ENCODE peak calls at places on chromosomes 12 and 14, in five cellular contexts. H, S, R, L and B are unnamed samples.

GRCh38 chr12:1093166-1093751 is 102.2 kb downstream of the ERC1 start:
- DNase-seq in L (peak; percentile 69), S (peak; percentile 81), R (peak; percentile 40), H (no peak), B (peak; percentile 27)

GRCh38 chr12:24754690-24755638 is 193.9 kb downstream of the BCAT1 start:
- DNase-seq in R (no peak), L (peak; percentile 93), H (no peak), S (peak; percentile 63), B (no peak)

GRCh38 chr12:109583733-109584132 is 10.1 kb downstream of the MVK start:
- DNase-seq in L (no peak), R (no peak), S (no peak), H (no peak), B (no peak)

GRCh38 chr12:45503887-45504286 is 225.6 kb upstream of the ARID2 start:
- DNase-seq in R (no peak), L (no peak), S (no peak), H (no peak), B (no peak)

GRCh38 chr12:110266381-110266909 is 14.6 kb upstream of the ATP2A2 start:
- DNase-seq in H (no peak), S (peak; percentile 69), L (no peak), R (no peak), B (no peak)

GRCh38 chr12:114412825-114413749 is 7.1 kb upstream of the TBX5 start:
- DNase-seq in L (no peak), R (no peak), S (no peak), H (no peak), B (no peak)

GRCh38 chr12:114414031-114414865 is 8.3 kb upstream of the TBX5 start:
- DNase-seq in L (no peak), H (no peak), S (no peak), R (no peak), B (no peak)

GRCh38 chr12:121505513-121505912 is 75.3 kb downstream of the KDM2B start:
- DNase-seq in L (no peak), S (no peak), H (no peak), R (no peak), B (no peak)

GRCh38 chr14:31208546-31209424 is 1.2 kb upstream of the HECTD1 start:
- DNase-seq in L (no peak), R (peak; percentile 17), S (no peak), H (no peak), B (no peak)

GRCh38 chr12:32568241-32568640 is 110.9 kb upstream of the DNM1L start:
- DNase-seq in S (peak; percentile 86), H (no peak), R (no peak), L (peak; percentile 87), B (no peak)

GRCh38 chr12:6553051-6553868 is 2.6 kb downstream of the IFFO1 start:
- DNase-seq in L (peak; percentile 71), S (peak; percentile 84), H (no peak), R (peak; percentile 84), B (peak; percentile 79)

GRCh38 chr14:106318700-106319099 is 792.3 kb downstream of the TMEM121 start:
- DNase-seq in S (no peak), L (no peak), H (no peak), R (peak; percentile 20), B (peak; percentile 38)

GRCh38 chr12:18135086-18135485 is 45.1 kb upstream of the RERGL start:
- DNase-seq in L (no peak), R (no peak), S (peak; percentile 41), H (no peak), B (no peak)

GRCh38 chr14:24673059-24673458 is 39.1 kb upstream of the GZMB start:
- DNase-seq in S (no peak), R (no peak), H (no peak), L (no peak), B (no peak)

GRCh38 chr12:114876968-114877680 is 193.1 kb upstream of the TBX3 start:
- DNase-seq in L (no peak), R (no peak), H (no peak), S (no peak), B (peak; percentile 52)

GRCh38 chr14:51860164-51860835 is at the start of gene GNG2:
- DNase-seq in L (peak; percentile 82), R (peak; percentile 93), H (peak; percentile 83), S (peak; percentile 86), B (peak; percentile 89)

GRCh38 chr14:100874411-100875091 is 29.0 kb downstream of the RTL1 start:
- DNase-seq in R (no peak), H (no peak), L (no peak), S (no peak), B (no peak)

GRCh38 chr14:32478027-32478426 is 148.9 kb downstream of the AKAP6 start:
- DNase-seq in R (no peak), H (no peak), L (no peak), S (no peak), B (no peak)

GRCh38 chr14:89988787-89989186 is 33.1 kb downstream of the TDP1 start:
- DNase-seq in S (no peak), L (no peak), R (no peak), H (no peak), B (no peak)

GRCh38 chr12:68530965-68531364 is 79.7 kb upstream of the RAP1B start:
- DNase-seq in S (peak; percentile 86), L (peak; percentile 88), R (no peak), H (no peak), B (peak; percentile 7)

GRCh38 chr12:27521066-27521465 is 2.9 kb upstream of the PPFIBP1 start:
- DNase-seq in L (no peak), S (peak; percentile 91), H (no peak), R (peak; percentile 31), B (no peak)

DNA sequence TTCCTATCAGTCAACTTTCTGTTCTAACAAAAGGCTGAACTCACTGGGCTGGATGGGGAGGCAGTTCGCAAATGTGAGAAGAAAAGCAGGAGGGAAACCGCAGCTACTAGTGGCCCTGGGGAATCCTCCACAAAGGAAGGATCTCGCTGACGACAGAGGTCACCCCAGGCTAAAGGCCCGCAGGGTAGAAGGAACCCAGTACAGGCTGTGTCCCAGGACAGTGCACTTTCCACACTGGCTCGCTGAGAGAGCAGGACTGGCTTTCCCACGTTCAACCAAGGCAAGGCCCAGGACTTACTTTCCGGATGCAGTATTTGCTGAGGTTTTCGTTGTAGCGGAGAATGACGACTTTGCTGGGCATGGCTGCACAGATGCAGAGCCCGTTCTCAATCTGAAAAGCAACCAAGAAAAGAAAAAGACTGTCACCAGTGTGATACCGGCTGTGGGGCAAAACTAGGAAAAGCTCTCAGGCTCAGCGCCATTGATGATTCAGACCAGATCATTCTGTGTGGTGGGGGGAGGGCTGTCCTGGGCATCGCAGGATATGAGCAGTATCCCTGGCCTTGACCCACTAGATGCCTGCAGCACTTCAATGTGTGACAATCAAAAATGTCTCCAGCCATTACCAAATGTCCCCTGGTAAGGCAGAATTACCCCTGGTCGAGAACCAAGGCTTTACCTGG is 36.3 kb downstream of the PRKAB1 start:
- DNase-seq in R (no peak), L (no peak), S (no peak), H (no peak), B (peak; percentile 92)
- H3K4me3 ChIP-seq in R (no peak overlapping the region), L (no peak overlapping the region), S (no peak overlapping the region), H (no peak overlapping the region), B (peak overlapping the region; percentile 1)

DNA sequence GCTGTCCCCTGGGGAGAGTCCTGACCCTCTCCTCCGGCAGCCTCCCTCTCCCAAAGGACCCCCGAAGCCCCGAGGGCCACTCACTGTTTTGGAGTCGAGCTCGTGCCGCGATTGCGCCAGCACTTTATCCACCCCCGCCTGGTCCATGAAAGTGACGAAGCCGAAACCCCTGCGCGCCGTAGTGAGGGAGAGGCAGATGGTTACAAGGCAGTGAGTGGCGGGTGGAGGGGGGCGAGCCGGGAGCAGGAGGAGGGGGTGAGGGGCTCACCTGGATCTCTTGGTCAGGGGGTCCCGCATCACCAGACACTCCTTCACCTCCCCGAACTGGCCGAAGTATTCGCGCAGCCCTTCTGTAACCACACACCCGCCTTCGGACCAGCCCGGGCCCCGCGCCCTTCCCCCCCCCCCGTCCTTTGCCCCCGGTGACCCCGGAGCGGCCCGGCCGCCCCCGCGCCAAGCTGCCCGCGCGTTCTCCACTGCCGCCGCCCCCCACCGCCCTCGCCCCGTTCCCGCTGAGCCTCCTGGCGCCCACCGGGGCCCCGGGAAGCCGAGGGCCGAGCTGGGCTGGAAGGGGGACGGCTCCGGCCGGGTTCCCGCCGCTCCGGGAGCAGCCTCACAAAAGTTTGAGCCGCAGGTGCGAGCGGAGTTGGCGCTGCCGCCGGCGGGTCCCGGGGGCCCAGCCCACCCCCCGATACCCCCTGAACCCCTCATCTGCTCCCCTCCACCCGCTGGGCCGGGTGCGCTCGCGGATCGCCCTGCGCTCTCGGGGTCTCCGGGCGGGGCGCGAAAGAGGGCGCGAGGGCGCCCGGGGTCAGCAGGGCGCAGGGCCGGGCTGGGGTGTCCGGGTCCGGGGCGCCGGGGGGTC is 808 bp downstream of the MSI1 start:
- DNase-seq in H (no peak), L (no peak), S (no peak), R (no peak), B (no peak)
- H3K4me3 ChIP-seq in H (peak overlapping the region; percentile 53), L (no peak overlapping the region), S (no peak overlapping the region), R (peak overlapping the region; percentile 34), B (peak overlapping the region; percentile 10)

GRCh38 chr12:54360717-54361456 is 3.4 kb downstream of the GPR84 start:
- DNase-seq in R (peak; percentile 92), S (peak; percentile 85), L (peak; percentile 83), H (peak; percentile 87), B (peak; percentile 94)

GRCh38 chr12:54358620-54358944 is 5.7 kb downstream of the GPR84 start:
- DNase-seq in S (no peak), L (no peak), R (no peak), H (no peak), B (no peak)

GRCh38 chr12:54357802-54358619 is 6.3 kb downstream of the GPR84 start:
- DNase-seq in S (peak; percentile 43), H (no peak), L (no peak), R (no peak), B (no peak)

GRCh38 chr12:54359762-54360351 is 4.4 kb downstream of the GPR84 start:
- DNase-seq in S (no peak), L (no peak), R (no peak), H (no peak), B (no peak)

DNA sequence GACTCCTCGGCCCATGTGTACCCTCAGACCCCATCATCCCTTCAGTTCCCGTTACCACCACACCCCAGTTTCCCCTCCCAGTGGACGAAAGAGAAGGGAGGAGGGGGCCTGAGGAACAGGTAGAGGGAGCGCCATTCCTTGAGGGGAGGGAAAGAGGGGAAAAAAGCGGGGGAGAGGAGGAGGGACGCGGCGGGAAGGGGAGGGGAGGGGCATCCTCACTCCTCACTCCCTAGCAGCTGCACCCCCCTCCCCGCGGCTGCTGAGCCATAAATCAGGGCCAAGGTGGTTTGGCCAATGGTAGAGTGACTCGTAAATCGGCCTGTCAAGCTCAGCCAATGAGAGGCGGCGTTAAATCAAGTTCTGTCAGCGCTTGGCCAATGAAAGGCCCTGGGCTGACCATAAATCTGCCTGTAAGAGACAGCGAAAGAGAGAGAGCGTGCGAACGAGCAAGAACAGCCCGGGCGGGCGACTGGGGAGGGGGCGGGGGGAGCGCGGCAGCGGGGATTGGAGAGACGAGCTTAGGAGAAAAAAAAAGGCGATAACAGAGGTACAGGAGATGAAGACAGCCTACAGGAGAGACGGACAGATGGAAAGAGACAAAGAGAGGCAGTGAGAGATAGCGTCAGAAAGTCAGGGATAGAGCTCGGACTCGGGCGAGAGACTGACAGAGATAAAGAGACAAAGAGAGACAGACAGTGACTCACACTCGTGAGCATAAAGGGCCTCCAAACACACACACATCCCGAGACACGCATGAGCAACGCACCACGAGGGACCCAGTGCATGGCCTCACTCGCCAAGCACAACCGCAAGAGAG is 5.1 kb downstream of the GPR84 start:
- DNase-seq in R (peak; percentile 98), L (peak; percentile 100), S (peak; percentile 100), H (peak; percentile 98), B (peak; percentile 98)
- H3K4me3 ChIP-seq in R (peak overlapping the region; percentile 70), L (peak overlapping the region; percentile 49), S (peak overlapping the region; percentile 72), H (peak overlapping the region; percentile 69), B (peak overlapping the region; percentile 69)

DNA sequence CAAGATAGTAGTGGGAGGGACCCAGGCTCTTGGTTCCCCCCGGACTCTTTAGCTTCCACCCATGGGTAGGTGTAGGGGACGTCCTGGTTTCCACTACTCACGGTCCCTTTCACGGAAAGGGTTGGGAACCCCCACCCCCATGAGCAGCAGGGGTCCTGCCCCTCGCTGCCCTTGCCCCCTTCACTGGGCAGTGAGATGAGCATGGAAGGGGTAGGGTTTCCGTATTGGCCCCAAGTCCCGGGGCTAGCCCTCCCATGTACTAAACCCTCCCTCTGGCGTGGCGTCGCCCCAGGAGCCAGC is 12.7 kb downstream of the AGAP2 start:
- DNase-seq in S (no peak), R (no peak), L (no peak), H (no peak), B (no peak)
- H3K4me3 ChIP-seq in S (peak overlapping the region; percentile 80), R (peak overlapping the region; percentile 61), L (peak overlapping the region; percentile 78), H (peak overlapping the region; percentile 77), B (no peak overlapping the region)